ENCODE peak calls at places on chromosomes 6 and 20, in four cellular contexts. P, F, R and G are unnamed samples.

GRCh38 chr6:117444600-117444999 is 18.9 kb upstream of the ROS1 start:
- DNase-seq in P (no peak), F (no peak), R (no peak), G (no peak)

GRCh38 chr6:51398064-51398740 is 579.5 kb downstream of the TFAP2B start:
- DNase-seq in P (no peak), F (no peak), R (no peak), G (no peak)

GRCh38 chr6:15977050-15977449 is 151.8 kb upstream of the MYLIP start:
- DNase-seq in P (no peak), F (no peak), R (no peak), G (no peak)

GRCh38 chr6:11803596-11803981 is 25.0 kb upstream of the ADTRP start:
- DNase-seq in P (no peak), F (no peak), R (no peak), G (no peak)

GRCh38 chr6:474454-475185 is 83.1 kb downstream of the IRF4 start:
- DNase-seq in P (peak; percentile 75), F (peak; percentile 62), R (peak; percentile 23), G (no peak)

GRCh38 chr6:159234102-159234553 is 64.9 kb downstream of the FNDC1 start:
- DNase-seq in P (no peak), F (no peak), R (no peak), G (no peak)

GRCh38 chr20:35012227-35013069 is 56.8 kb downstream of the MYH7B start:
- DNase-seq in P (no peak), F (no peak), R (no peak), G (no peak)

GRCh38 chr6:159085396-159085895 is 40.7 kb upstream of the TAGAP start:
- DNase-seq in P (no peak), F (no peak), R (no peak), G (no peak)

GRCh38 chr6:125124250-125124777 is 29.3 kb upstream of the TPD52L1 start:
- DNase-seq in P (no peak), F (no peak), R (no peak), G (no peak)
- TF ChIP-seq CTCF in P (no peak), F (no peak), R (no peak), G (no peak)

GRCh38 chr6:4848382-4849068 is 72.3 kb downstream of the CDYL start:
- DNase-seq in P (no peak), F (peak; percentile 16), R (no peak), G (no peak)
- TF ChIP-seq CTCF in P (peak; percentile 40), F (peak; percentile 23), R (peak; percentile 56), G (no peak)

GRCh38 chr20:5569021-5569420 is 181.2 kb upstream of the SHLD1 start:
- DNase-seq in P (peak; percentile 72), F (peak; percentile 42), R (peak; percentile 7), G (no peak)
- TF ChIP-seq CTCF in P (peak; percentile 59), F (peak; percentile 40), R (peak; percentile 62), G (peak; percentile 23)

GRCh38 chr6:165760803-165761185 is 97.8 kb upstream of the PDE10A start:
- DNase-seq in P (peak; percentile 7), F (no peak), R (no peak), G (no peak)

GRCh38 chr6:165760126-165760802 is 97.2 kb upstream of the PDE10A start:
- DNase-seq in P (no peak), F (no peak), R (no peak), G (no peak)

GRCh38 chr6:165758441-165758840 is 95.4 kb upstream of the PDE10A start:
- DNase-seq in P (no peak), F (no peak), R (no peak), G (no peak)

GRCh38 chr6:165751486-165751885 is 88.4 kb upstream of the PDE10A start:
- DNase-seq in P (no peak), F (no peak), R (no peak), G (no peak)

DNA sequence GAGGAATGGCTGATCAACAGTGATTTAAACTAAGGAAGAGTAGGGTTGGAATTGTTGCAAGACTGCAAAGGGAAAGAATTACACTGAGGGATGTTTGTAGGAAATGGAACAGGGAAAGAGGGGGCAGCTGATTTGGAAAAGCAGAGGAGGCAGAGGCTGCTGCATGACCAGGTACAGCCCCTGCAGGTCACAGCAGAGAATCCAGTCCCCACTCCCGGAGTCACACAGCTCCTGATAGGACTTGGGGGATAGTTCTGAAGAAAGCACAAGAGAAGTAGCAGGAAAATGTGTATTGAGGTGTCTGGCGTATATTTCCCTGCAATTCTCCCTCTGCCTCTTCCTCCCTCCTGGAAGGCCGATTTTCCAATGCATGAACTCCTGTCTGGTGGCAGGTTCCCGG is 92.5 kb upstream of the PDE10A start:
- DNase-seq in P (no peak), F (no peak), R (no peak), G (no peak)
- TF ChIP-seq CTCF in P (no peak), F (no peak), R (no peak), G (no peak)

DNA sequence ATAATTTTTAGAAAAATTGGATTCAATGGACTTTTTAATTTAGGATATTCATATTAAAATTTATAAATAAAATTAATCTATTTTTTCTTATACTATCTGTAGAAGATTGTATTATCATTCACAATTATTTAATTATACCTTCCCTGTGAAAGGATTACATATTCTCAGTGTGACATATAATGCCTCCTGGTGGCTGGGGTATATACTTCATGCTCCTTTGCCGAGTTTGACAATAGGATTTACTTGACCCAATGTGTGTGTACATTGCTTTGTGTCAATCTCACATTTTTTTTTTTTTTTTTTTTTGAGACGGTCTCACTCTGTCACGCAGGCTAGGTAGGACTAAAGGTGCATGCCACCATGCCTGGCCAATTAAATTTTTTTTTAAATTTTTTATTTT is 230.0 kb upstream of the CHD6 start:
- DNase-seq in P (no peak), F (no peak), R (no peak), G (no peak)
- TF ChIP-seq CTCF in P (peak; percentile 26), F (no peak), R (peak; percentile 46), G (no peak)